ENCODE peak calls at places on chromosomes 13 and 19, in five cellular contexts. A is tibial nerve, V is gastrocnemius medialis, J is heart right ventricle, O is colonic mucosa. R is an unnamed sample.

GRCh38 chr13:73549717-73550116 is 490.9 kb downstream of the KLF5 start:
- DNase-seq in J (no peak), V (no peak), A (no peak), O (no peak), R (no peak)

GRCh38 chr19:41353466-41354342 is at the start of gene TGFB1:
- DNase-seq in V (peak), J (peak), A (peak), O (peak), R (peak)

GRCh38 chr19:5332501-5332900 is 8.1 kb downstream of the PTPRS start:
- DNase-seq in J (no peak), V (no peak), O (no peak), A (no peak), R (no peak)

GRCh38 chr13:110044521-110045200 is 258.3 kb upstream of the IRS2 start:
- DNase-seq in A (no peak), V (no peak), O (no peak), J (no peak), R (no peak)

GRCh38 chr19:53870485-53870844 is 2.8 kb downstream of the MYADM start:
- DNase-seq in A (no peak), V (no peak), J (no peak), O (peak), R (no peak)

GRCh38 chr13:99926014-99926731 is 45.4 kb downstream of the ZIC5 start:
- DNase-seq in J (no peak), O (peak), A (no peak), V (no peak), R (no peak)

GRCh38 chr19:33368074-33368864 is 5.2 kb upstream of the CEBPG start:
- DNase-seq in V (no peak), O (no peak), A (no peak), J (no peak), R (no peak)

GRCh38 chr13:94646904-94647303 is 45.2 kb downstream of the GPR180 start:
- DNase-seq in A (no peak), O (no peak), V (no peak), J (no peak), R (no peak)

GRCh38 chr19:11236324-11237301 is 2.8 kb upstream of the ANGPTL8 start:
- DNase-seq in A (no peak), O (no peak), J (no peak), V (no peak), R (no peak)

GRCh38 chr19:31272707-31273106 is 76.5 kb downstream of the TSHZ3 start:
- DNase-seq in J (no peak), O (no peak), V (no peak), A (no peak), R (no peak)

GRCh38 chr19:35404879-35405622 is 34.2 kb downstream of the GPR42 start:
- DNase-seq in O (no peak), J (no peak), V (no peak), A (no peak), R (peak)

GRCh38 chr13:88979465-88980180 is 1308.5 kb downstream of the SLITRK5 start:
- DNase-seq in O (no peak), A (no peak), J (peak), V (no peak), R (no peak)

GRCh38 chr19:45107621-45108170 is 14.7 kb downstream of the PPP1R37 start:
- DNase-seq in O (no peak), J (no peak), A (no peak), V (no peak), R (no peak)

GRCh38 chr19:54041969-54042606 is 21.6 kb downstream of the VSTM1 start:
- DNase-seq in V (no peak), A (no peak), J (no peak), O (no peak), R (no peak)

GRCh38 chr13:37616131-37616530 is 17.6 kb upstream of the POSTN start:
- DNase-seq in O (no peak), J (no peak), A (no peak), V (no peak), R (no peak)

GRCh38 chr19:55158848-55159793 is 1.6 kb upstream of the TNNI3 start:
- DNase-seq in O (no peak), A (no peak), V (peak), J (peak), R (no peak)

GRCh38 chr13:98476106-98476505 is 100.8 kb downstream of the STK24 start:
- DNase-seq in O (no peak), J (no peak), V (no peak), A (no peak), R (no peak)

GRCh38 chr13:48070942-48071341 is 24.0 kb downstream of the MED4 start:
- DNase-seq in O (no peak), V (no peak), J (no peak), A (no peak), R (no peak)

GRCh38 chr19:55178781-55179569 is 1.1 kb downstream of the SYT5 start:
- DNase-seq in V (no peak), A (no peak), J (peak), O (peak), R (no peak)

GRCh38 chr19:4933528-4933927 is 24.2 kb downstream of the UHRF1 start:
- DNase-seq in O (no peak), A (peak), V (peak), J (no peak), R (no peak)

GRCh38 chr19:45668342-45668871 is 386 bp downstream of the GIPR start:
- DNase-seq in J (no peak), O (peak), A (no peak), V (no peak), R (no peak)

GRCh38 chr13:64428196-64428595 is 2801.9 kb downstream of the PCDH9 start:
- DNase-seq in J (no peak), O (no peak), A (no peak), V (no peak), R (no peak)

GRCh38 chr13:48192536-48192935 is 40.5 kb upstream of the ITM2B start:
- DNase-seq in A (no peak), V (no peak), O (no peak), J (no peak), R (no peak)

GRCh38 chr13:24307211-24308067 is 1.9 kb upstream of the C1QTNF9 start:
- DNase-seq in O (no peak), V (no peak), J (no peak), A (no peak), R (no peak)

GRCh38 chr13:47044842-47045241 is 148.0 kb upstream of the HTR2A start:
- DNase-seq in A (no peak), V (no peak), O (no peak), J (no peak), R (no peak)

GRCh38 chr13:47046706-47047105 is 149.9 kb upstream of the HTR2A start:
- DNase-seq in J (no peak), V (no peak), A (no peak), O (no peak), R (no peak)

GRCh38 chr19:1491114-1491848 is at the start of gene REEP6:
- DNase-seq in J (no peak), A (no peak), O (no peak), V (no peak), R (no peak)

GRCh38 chr19:1490311-1491113 is at the start of gene PCSK4:
- DNase-seq in J (peak), A (peak), O (peak), V (peak), R (peak)

GRCh38 chr19:1488282-1488601 is 1.9 kb downstream of the PCSK4 start:
- DNase-seq in V (no peak), A (no peak), O (no peak), J (no peak), R (no peak)

GRCh38 chr19:1490020-1490310 is 185 bp downstream of the PCSK4 start:
- DNase-seq in O (no peak), A (no peak), J (no peak), V (no peak), R (no peak)

GRCh38 chr19:1489463-1489971 is 633 bp downstream of the PCSK4 start:
- DNase-seq in O (no peak), J (no peak), A (no peak), V (no peak), R (no peak)
- H3K27ac ChIP-seq in O (no peak), J (peak), A (peak), V (peak), R (no peak)

GRCh38 chr19:8389891-8390616 is at the start of gene RAB11B:
- DNase-seq in V (peak), O (peak), J (peak), A (peak), R (peak)

GRCh38 chr19:8387688-8388611 is 2.2 kb upstream of the RAB11B start:
- DNase-seq in A (no peak), J (no peak), V (no peak), O (no peak), R (no peak)

GRCh38 chr19:8390617-8390981 is 439 bp downstream of the RAB11B start:
- DNase-seq in A (peak), V (peak), O (peak), J (peak), R (peak)

GRCh38 chr19:8386990-8387389 is 3.2 kb upstream of the RAB11B start:
- DNase-seq in O (no peak), V (no peak), J (no peak), A (no peak), R (no peak)

GRCh38 chr19:8388612-8388958 is 1.6 kb upstream of the RAB11B start:
- DNase-seq in A (no peak), V (no peak), O (no peak), J (no peak), R (no peak)
- H3K4me3 ChIP-seq in A (no peak), V (no peak), O (no peak), J (no peak), R (no peak)

DNA sequence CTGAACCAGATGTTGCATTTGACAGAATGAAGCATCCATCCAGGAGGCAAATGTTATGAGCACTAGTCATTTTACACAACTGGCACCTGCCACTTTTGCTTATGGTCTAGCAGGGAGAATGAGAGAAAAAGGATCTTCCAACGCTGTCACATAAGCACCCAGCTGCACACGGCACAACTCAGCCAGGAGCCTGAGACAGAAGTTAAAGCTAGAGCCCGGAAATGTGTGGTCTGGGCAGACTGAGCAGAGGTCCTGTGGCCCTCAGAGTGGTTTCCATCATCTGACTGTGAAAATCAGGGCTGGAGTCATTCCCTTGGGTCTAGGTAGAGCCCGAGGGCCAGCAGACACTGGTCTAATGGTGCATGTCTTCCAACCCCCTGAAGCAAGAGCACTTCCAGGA is 78.4 kb upstream of the XPO4 start:
- DNase-seq in J (no peak), V (no peak), O (no peak), A (no peak), R (no peak)
- H3K27ac ChIP-seq in J (no peak), V (no peak), O (no peak), A (no peak), R (no peak)

DNA sequence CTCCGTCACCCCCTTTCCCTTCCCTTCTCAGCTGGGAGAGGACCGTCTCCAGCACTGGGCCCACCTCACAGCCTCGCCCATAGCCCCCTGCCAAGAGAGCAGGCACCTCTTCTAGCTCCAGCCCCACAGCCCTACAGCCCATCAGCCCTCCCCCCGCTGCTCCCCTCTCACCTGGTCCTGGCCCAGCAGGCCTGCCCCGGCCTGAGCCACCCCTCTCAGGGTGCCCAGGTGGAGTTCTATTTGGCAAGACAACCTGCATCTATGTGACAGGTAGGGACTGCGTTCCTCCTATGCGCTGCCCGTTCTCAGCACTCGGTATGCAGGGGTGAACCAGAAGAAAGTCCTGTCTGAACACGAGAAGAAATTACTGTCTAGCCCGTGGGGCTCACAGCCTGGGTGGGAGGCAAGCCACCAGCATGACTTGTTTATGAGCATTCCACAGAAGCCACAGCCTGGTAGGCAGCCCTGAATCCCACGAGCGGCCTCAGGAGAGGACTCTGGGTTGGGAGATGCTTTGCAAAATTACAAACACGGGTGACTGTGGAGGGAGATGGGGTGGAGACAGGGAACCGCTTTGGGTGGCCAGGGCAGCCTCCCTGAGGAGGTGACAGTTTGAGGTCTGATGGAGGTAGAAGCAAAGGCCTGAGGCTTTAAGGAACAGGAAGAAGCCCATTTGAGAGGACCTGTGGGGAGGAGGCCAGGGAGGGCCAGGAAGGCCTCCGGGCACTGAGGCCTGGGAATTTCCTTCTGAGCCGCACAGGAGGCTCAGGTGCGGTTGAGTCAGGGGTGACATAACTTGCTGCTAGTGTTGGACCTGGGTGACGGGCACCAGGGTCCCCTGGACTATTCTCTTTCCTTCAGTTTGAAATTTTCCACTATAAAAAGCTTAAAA is 1.2 kb upstream of the PLEKHF1 start:
- DNase-seq in V (peak), O (no peak), A (no peak), J (no peak), R (no peak)
- H3K4me3 ChIP-seq in V (no peak), O (no peak), A (no peak), J (peak), R (peak)

GRCh38 chr19:16624236-16624635 is 3.8 kb downstream of the MED26 start:
- DNase-seq in J (no peak), V (no peak), A (no peak), O (no peak), R (no peak)
- H3K27ac ChIP-seq in J (no peak), V (peak), A (no peak), O (no peak), R (no peak)

GRCh38 chr19:1327125-1327524 is 41.5 kb downstream of the EFNA2 start:
- DNase-seq in J (no peak), O (no peak), V (no peak), A (no peak), R (no peak)
- H3K4me3 ChIP-seq in J (no peak), O (no peak), V (no peak), A (no peak), R (no peak)